ENCODE peak calls at places on chromosomes 7 and 10, in four cellular contexts. One of them, this sample, is unnamed.

GRCh38 chr7:105665684-105666083 is 84.4 kb upstream of the EFCAB10 start:
- DNase-seq in HFF-Myc: no peak
- DNase-seq in heart right ventricle: no peak
- DNase-seq in tibial nerve: no peak
- DNase-seq in this sample: no peak

GRCh38 chr10:91088300-91089140 is 131.9 kb upstream of the PCGF5 start:
- DNase-seq in heart right ventricle: peak; percentile 55
- DNase-seq in HFF-Myc: no peak
- DNase-seq in tibial nerve: no peak
- DNase-seq in this sample: no peak

GRCh38 chr7:84058311-84059076 is 136.1 kb downstream of the SEMA3A start:
- DNase-seq in heart right ventricle: no peak
- DNase-seq in HFF-Myc: no peak
- DNase-seq in tibial nerve: no peak
- DNase-seq in this sample: no peak

GRCh38 chr10:74081192-74081803 is 69.3 kb downstream of the AP3M1 start:
- DNase-seq in tibial nerve: no peak
- DNase-seq in heart right ventricle: peak; percentile 54
- DNase-seq in HFF-Myc: no peak
- DNase-seq in this sample: no peak

GRCh38 chr7:50068026-50068425 is 25.0 kb downstream of the ZPBP start:
- DNase-seq in heart right ventricle: no peak
- DNase-seq in tibial nerve: no peak
- DNase-seq in HFF-Myc: no peak
- DNase-seq in this sample: no peak

GRCh38 chr10:12181065-12181775 is 14.5 kb downstream of the NUDT5 start:
- DNase-seq in tibial nerve: no peak
- DNase-seq in heart right ventricle: no peak
- DNase-seq in HFF-Myc: no peak
- DNase-seq in this sample: no peak

GRCh38 chr10:131251146-131251541 is 60.4 kb downstream of the TCERG1L start:
- DNase-seq in heart right ventricle: no peak
- DNase-seq in tibial nerve: no peak
- DNase-seq in HFF-Myc: no peak
- DNase-seq in this sample: no peak

GRCh38 chr7:48094861-48095293 is 5.8 kb downstream of the UPP1 start:
- DNase-seq in HFF-Myc: no peak
- DNase-seq in tibial nerve: no peak
- DNase-seq in heart right ventricle: no peak
- DNase-seq in this sample: no peak

GRCh38 chr7:132915652-132916051 is 166.2 kb downstream of the CHCHD3 start:
- DNase-seq in tibial nerve: no peak
- DNase-seq in heart right ventricle: no peak
- DNase-seq in HFF-Myc: no peak
- DNase-seq in this sample: no peak

GRCh38 chr7:99499356-99499712 is 747 bp downstream of the ZNF394 start:
- DNase-seq in tibial nerve: no peak
- DNase-seq in HFF-Myc: no peak
- DNase-seq in heart right ventricle: no peak
- DNase-seq in this sample: no peak

GRCh38 chr10:28302012-28302667 is 724 bp downstream of the MPP7 start:
- DNase-seq in tibial nerve: peak; percentile 16
- DNase-seq in HFF-Myc: no peak
- DNase-seq in heart right ventricle: peak; percentile 42
- DNase-seq in this sample: peak; percentile 24

GRCh38 chr7:84372712-84373111 is 178.1 kb upstream of the SEMA3A start:
- DNase-seq in heart right ventricle: no peak
- DNase-seq in tibial nerve: no peak
- DNase-seq in HFF-Myc: no peak
- DNase-seq in this sample: no peak

GRCh38 chr10:22481106-22481505 is 135.8 kb downstream of the SPAG6 start:
- DNase-seq in heart right ventricle: no peak
- DNase-seq in tibial nerve: no peak
- DNase-seq in HFF-Myc: no peak
- DNase-seq in this sample: no peak

GRCh38 chr7:80379034-80379433 is 132.8 kb downstream of the GNAT3 start:
- DNase-seq in tibial nerve: no peak
- DNase-seq in HFF-Myc: no peak
- DNase-seq in heart right ventricle: no peak
- DNase-seq in this sample: no peak

GRCh38 chr10:83935337-83935736 is 204.0 kb upstream of the GHITM start:
- DNase-seq in tibial nerve: no peak
- DNase-seq in HFF-Myc: no peak
- DNase-seq in heart right ventricle: no peak
- DNase-seq in this sample: no peak
- TF ChIP-seq CTCF in tibial nerve: no peak
- TF ChIP-seq CTCF in HFF-Myc: no peak
- TF ChIP-seq CTCF in heart right ventricle: no peak
- TF ChIP-seq CTCF in this sample: no peak

GRCh38 chr7:88105231-88105630 is 114.6 kb downstream of the SRI start:
- DNase-seq in tibial nerve: no peak
- DNase-seq in HFF-Myc: no peak
- DNase-seq in heart right ventricle: no peak
- DNase-seq in this sample: no peak
- TF ChIP-seq CTCF in tibial nerve: no peak
- TF ChIP-seq CTCF in HFF-Myc: no peak
- TF ChIP-seq CTCF in heart right ventricle: no peak
- TF ChIP-seq CTCF in this sample: no peak

DNA sequence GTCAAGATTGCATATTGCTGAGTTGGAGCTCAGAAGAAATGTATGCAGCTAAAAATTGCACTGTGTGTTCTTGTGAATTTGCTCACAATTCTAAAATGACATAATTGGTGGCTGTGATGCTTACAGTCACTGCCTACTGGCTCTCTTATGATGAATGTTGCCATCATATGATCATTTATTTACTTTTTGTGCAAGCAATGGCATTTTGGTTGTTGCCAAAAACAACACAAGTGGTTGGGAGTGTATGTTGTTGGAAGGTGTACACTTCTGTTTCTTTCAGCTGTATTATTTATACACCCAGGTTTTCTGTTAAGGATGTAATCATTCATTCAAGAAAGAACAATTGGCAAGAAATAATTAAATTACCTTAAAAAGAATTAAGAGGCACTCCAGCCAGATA is 28.9 kb downstream of the PON1 start:
- DNase-seq in heart right ventricle: no peak
- DNase-seq in HFF-Myc: no peak
- DNase-seq in tibial nerve: no peak
- DNase-seq in this sample: no peak
- TF ChIP-seq CTCF in heart right ventricle: no peak
- TF ChIP-seq CTCF in HFF-Myc: no peak
- TF ChIP-seq CTCF in tibial nerve: no peak
- TF ChIP-seq CTCF in this sample: no peak

DNA sequence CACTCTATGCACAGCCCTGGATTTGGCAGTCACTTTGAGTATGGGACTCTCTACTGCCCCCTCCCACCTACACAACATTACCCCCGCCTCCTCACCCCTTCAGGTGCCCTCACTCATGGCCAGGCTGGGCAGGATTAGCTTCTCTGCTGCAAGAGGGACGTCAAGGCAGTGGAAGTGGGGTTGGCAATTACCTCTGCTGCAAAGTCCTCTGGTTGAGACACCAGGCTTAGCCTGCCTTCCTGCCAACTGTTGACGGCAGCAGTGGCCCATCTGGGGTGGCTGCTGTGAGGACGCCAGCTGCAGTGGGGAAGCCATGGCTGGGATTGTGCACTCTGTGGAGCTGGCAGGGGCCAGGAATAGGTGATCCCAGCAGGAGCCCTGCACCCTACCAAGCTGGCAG is 26.7 kb downstream of the SVIL start:
- DNase-seq in heart right ventricle: peak; percentile 69
- DNase-seq in HFF-Myc: no peak
- DNase-seq in tibial nerve: no peak
- DNase-seq in this sample: no peak
- TF ChIP-seq CTCF in heart right ventricle: no peak
- TF ChIP-seq CTCF in HFF-Myc: no peak
- TF ChIP-seq CTCF in tibial nerve: no peak
- TF ChIP-seq CTCF in this sample: no peak

DNA sequence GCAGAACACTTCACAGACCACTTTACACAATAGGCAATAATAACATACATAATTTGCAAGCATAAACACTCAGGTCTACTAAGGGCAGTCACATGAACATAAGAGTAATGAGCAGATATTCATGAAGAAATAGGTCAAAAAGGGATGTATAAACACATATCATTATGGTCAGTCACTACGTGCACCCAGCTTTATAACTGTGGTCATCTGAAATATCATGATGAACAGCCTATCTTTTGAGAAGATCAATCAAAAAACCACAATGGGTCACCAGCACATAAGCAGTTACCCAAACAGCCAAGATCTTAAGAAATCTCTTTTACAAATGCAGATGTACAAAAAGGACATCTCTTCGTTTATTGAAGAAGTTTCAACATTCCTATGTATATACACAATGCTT is 35.5 kb upstream of the DRGX start:
- DNase-seq in tibial nerve: no peak
- DNase-seq in HFF-Myc: no peak
- DNase-seq in heart right ventricle: no peak
- DNase-seq in this sample: no peak
- TF ChIP-seq CTCF in tibial nerve: no peak
- TF ChIP-seq CTCF in HFF-Myc: no peak
- TF ChIP-seq CTCF in heart right ventricle: no peak
- TF ChIP-seq CTCF in this sample: no peak